ENCODE peak calls at places on chromosomes 11 and 22, in six cellular contexts. One of them, this sample, is unnamed.

GRCh38 chr11:44178381-44178780 is 82.9 kb downstream of the EXT2 start:
- DNase-seq in endothelial cell of umbilical vein: no peak
- DNase-seq in mucosa of descending colon: no peak
- DNase-seq in mesenchymal stem cell: peak; percentile 69
- DNase-seq in GM23338: peak; percentile 61
- DNase-seq in esophagus squamous epithelium: no peak
- DNase-seq in this sample: no peak

GRCh38 chr22:37406836-37407235 is 20.4 kb downstream of the ELFN2 start:
- DNase-seq in mesenchymal stem cell: no peak
- DNase-seq in endothelial cell of umbilical vein: no peak
- DNase-seq in GM23338: no peak
- DNase-seq in esophagus squamous epithelium: no peak
- DNase-seq in mucosa of descending colon: no peak
- DNase-seq in this sample: no peak

GRCh38 chr22:30733081-30733680 is 38.5 kb downstream of the OSBP2 start:
- DNase-seq in GM23338: no peak
- DNase-seq in endothelial cell of umbilical vein: peak; percentile 72
- DNase-seq in esophagus squamous epithelium: no peak
- DNase-seq in mesenchymal stem cell: no peak
- DNase-seq in mucosa of descending colon: no peak
- DNase-seq in this sample: no peak

GRCh38 chr11:68127791-68128681 is 6.8 kb upstream of the CHKA start:
- DNase-seq in mesenchymal stem cell: peak; percentile 83
- DNase-seq in endothelial cell of umbilical vein: peak; percentile 78
- DNase-seq in mucosa of descending colon: peak; percentile 74
- DNase-seq in esophagus squamous epithelium: no peak
- DNase-seq in GM23338: peak; percentile 98
- DNase-seq in this sample: no peak

GRCh38 chr22:39999144-39999757 is 4.5 kb downstream of the FAM83F start:
- DNase-seq in endothelial cell of umbilical vein: no peak
- DNase-seq in GM23338: no peak
- DNase-seq in esophagus squamous epithelium: no peak
- DNase-seq in mesenchymal stem cell: peak; percentile 96
- DNase-seq in mucosa of descending colon: peak; percentile 69
- DNase-seq in this sample: no peak

GRCh38 chr11:126312903-126313460 is 9.1 kb downstream of the DCPS start:
- DNase-seq in endothelial cell of umbilical vein: no peak
- DNase-seq in mesenchymal stem cell: no peak
- DNase-seq in GM23338: no peak
- DNase-seq in esophagus squamous epithelium: no peak
- DNase-seq in mucosa of descending colon: peak; percentile 39
- DNase-seq in this sample: no peak

GRCh38 chr22:24402460-24403192 is 24.8 kb upstream of the ADORA2A start:
- DNase-seq in esophagus squamous epithelium: no peak
- DNase-seq in mesenchymal stem cell: peak; percentile 94
- DNase-seq in GM23338: no peak
- DNase-seq in endothelial cell of umbilical vein: peak; percentile 97
- DNase-seq in mucosa of descending colon: peak; percentile 70
- DNase-seq in this sample: peak; percentile 27

GRCh38 chr11:100895449-100895848 is 208.4 kb downstream of the ARHGAP42 start:
- DNase-seq in GM23338: no peak
- DNase-seq in mucosa of descending colon: no peak
- DNase-seq in mesenchymal stem cell: no peak
- DNase-seq in esophagus squamous epithelium: no peak
- DNase-seq in endothelial cell of umbilical vein: no peak
- DNase-seq in this sample: no peak

DNA sequence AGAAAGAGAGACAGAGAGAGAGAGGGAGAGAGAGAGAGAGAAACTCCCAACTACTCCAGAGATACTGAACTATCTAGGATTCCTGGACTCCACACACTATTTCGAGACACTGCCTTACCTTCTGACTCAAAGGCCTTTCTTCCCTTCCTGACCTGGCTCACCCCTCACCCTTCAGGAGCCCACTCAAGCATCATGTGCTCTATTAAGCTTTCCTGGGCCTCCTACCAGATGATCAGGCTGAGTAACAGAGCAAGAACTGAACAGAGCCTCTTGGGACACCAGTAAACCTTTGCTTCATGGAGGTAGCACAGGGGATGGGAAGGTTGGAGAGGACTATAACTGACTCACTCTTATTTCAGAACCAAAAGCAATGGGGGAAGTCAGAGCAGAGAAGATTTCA is 31.4 kb downstream of the PLEKHA7 start:
- DNase-seq in endothelial cell of umbilical vein: no peak
- DNase-seq in mucosa of descending colon: no peak
- DNase-seq in mesenchymal stem cell: no peak
- DNase-seq in GM23338: no peak
- DNase-seq in esophagus squamous epithelium: no peak
- DNase-seq in this sample: no peak
- H3K4me3 ChIP-seq in endothelial cell of umbilical vein: no peak overlapping the region
- H3K4me3 ChIP-seq in mucosa of descending colon: no peak overlapping the region
- H3K4me3 ChIP-seq in mesenchymal stem cell: no peak overlapping the region
- H3K4me3 ChIP-seq in GM23338: no peak overlapping the region
- H3K4me3 ChIP-seq in esophagus squamous epithelium: no peak overlapping the region
- H3K4me3 ChIP-seq in this sample: no peak overlapping the region

DNA sequence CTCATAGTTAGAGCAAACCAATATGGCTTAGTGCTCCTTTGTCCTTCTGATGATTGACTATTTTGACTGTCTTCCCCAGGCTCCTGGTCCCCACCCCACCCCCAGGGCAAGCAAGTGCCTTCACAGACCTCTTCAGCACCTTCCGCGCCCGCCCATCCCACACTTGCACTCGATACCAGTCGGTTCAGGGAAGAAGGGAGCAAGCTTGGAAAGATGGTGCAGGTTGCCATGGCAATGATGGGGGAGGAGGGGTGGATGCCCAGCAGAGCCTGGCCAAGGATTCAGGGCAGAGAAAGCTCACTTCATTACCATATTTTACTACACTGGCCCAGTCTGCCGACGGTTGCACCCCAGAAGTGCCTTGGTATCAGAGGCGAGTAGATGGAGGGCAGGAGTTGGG is 2.2 kb downstream of the TMEM132A start:
- DNase-seq in GM23338: no peak
- DNase-seq in mesenchymal stem cell: no peak
- DNase-seq in endothelial cell of umbilical vein: no peak
- DNase-seq in mucosa of descending colon: no peak
- DNase-seq in esophagus squamous epithelium: no peak
- DNase-seq in this sample: no peak
- H3K4me3 ChIP-seq in GM23338: no peak overlapping the region
- H3K4me3 ChIP-seq in mesenchymal stem cell: no peak overlapping the region
- H3K4me3 ChIP-seq in endothelial cell of umbilical vein: no peak overlapping the region
- H3K4me3 ChIP-seq in mucosa of descending colon: no peak overlapping the region
- H3K4me3 ChIP-seq in esophagus squamous epithelium: no peak overlapping the region
- H3K4me3 ChIP-seq in this sample: no peak overlapping the region

GRCh38 chr11:122097419-122098001 is 18.5 kb downstream of the BLID start:
- DNase-seq in esophagus squamous epithelium: no peak
- DNase-seq in mucosa of descending colon: no peak
- DNase-seq in mesenchymal stem cell: peak; percentile 59
- DNase-seq in GM23338: peak; percentile 26
- DNase-seq in endothelial cell of umbilical vein: no peak
- DNase-seq in this sample: no peak
- H3K4me3 ChIP-seq in esophagus squamous epithelium: peak overlapping the region; percentile 69
- H3K4me3 ChIP-seq in mucosa of descending colon: no peak overlapping the region
- H3K4me3 ChIP-seq in mesenchymal stem cell: no peak overlapping the region
- H3K4me3 ChIP-seq in GM23338: no peak overlapping the region
- H3K4me3 ChIP-seq in endothelial cell of umbilical vein: peak overlapping the region; percentile 69
- H3K4me3 ChIP-seq in this sample: no peak overlapping the region

GRCh38 chr11:41786087-41786486 is 326.6 kb upstream of the LRRC4C start:
- DNase-seq in GM23338: no peak
- DNase-seq in endothelial cell of umbilical vein: no peak
- DNase-seq in esophagus squamous epithelium: no peak
- DNase-seq in mucosa of descending colon: no peak
- DNase-seq in mesenchymal stem cell: peak; percentile 34
- DNase-seq in this sample: no peak
- H3K4me3 ChIP-seq in GM23338: no peak overlapping the region
- H3K4me3 ChIP-seq in endothelial cell of umbilical vein: no peak overlapping the region
- H3K4me3 ChIP-seq in esophagus squamous epithelium: no peak overlapping the region
- H3K4me3 ChIP-seq in mucosa of descending colon: no peak overlapping the region
- H3K4me3 ChIP-seq in mesenchymal stem cell: no peak overlapping the region
- H3K4me3 ChIP-seq in this sample: no peak overlapping the region

DNA sequence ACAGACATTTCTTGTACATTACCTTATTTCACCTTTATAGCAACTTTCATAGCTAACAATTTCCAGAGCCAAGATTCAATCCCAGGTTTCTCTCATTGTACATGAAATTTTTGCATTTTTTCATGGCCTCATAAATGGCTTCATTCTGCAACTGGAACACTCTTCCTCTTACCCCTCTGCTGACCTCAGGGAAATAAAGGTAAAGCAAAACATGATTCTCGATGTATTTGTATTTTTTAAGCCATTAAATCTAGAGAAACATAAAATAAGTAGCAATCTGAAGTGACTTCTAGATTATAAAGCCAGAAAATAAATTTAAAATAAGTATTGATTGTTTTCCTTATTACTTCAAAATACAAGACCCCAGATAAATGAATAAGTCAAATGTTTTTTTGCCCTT is at the start of gene OR5T2:
- DNase-seq in endothelial cell of umbilical vein: no peak
- DNase-seq in mesenchymal stem cell: no peak
- DNase-seq in mucosa of descending colon: no peak
- DNase-seq in esophagus squamous epithelium: no peak
- DNase-seq in GM23338: no peak
- DNase-seq in this sample: no peak
- H3K4me3 ChIP-seq in endothelial cell of umbilical vein: no peak within 1 kb of the TSS
- H3K4me3 ChIP-seq in mesenchymal stem cell: no peak within 1 kb of the TSS
- H3K4me3 ChIP-seq in mucosa of descending colon: no peak within 1 kb of the TSS
- H3K4me3 ChIP-seq in esophagus squamous epithelium: no peak within 1 kb of the TSS
- H3K4me3 ChIP-seq in GM23338: no peak within 1 kb of the TSS
- H3K4me3 ChIP-seq in this sample: no peak within 1 kb of the TSS

DNA sequence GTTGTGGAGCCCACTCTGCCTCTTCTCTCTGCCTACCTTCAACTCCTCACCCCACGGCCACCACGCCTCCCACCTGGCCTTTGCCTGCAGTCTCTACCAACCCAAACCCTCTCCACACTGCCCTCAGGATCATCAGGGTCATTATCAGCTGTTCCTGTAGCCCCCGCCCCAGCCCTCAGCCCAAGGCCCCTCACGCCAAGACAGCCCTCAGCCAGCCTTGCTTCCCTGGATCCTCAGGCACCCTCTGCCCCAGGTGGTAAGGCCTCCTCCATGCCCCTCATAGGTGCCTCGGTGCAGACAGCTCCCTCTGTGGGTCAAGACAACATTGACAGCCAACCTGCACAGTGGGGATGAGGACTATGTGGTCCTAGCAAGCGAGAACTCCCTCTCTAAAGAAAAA is 1.7 kb downstream of the SBF1 start:
- DNase-seq in mucosa of descending colon: no peak
- DNase-seq in mesenchymal stem cell: no peak
- DNase-seq in GM23338: peak; percentile 57
- DNase-seq in esophagus squamous epithelium: no peak
- DNase-seq in endothelial cell of umbilical vein: no peak
- DNase-seq in this sample: no peak
- H3K4me3 ChIP-seq in mucosa of descending colon: no peak overlapping the region
- H3K4me3 ChIP-seq in mesenchymal stem cell: no peak overlapping the region
- H3K4me3 ChIP-seq in GM23338: no peak overlapping the region
- H3K4me3 ChIP-seq in esophagus squamous epithelium: peak overlapping the region; percentile 84
- H3K4me3 ChIP-seq in endothelial cell of umbilical vein: no peak overlapping the region
- H3K4me3 ChIP-seq in this sample: no peak overlapping the region

DNA sequence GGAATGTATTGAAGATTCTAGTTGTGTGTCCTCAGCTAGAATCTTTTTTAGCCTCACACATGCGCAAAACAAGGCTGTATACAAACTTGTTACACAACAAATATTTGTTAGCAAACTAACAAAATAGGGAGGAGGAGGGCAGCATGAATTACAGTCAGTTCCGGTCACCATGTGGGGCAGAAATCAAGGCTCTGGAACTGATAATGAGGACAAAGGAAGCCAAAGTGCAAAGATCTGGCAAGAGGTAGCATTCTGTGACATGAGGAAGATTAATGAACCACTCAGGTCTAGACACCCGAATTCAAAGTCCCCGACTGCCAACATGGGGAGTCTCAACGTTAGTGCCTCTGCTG is 1.9 kb downstream of the SUN2 start:
- DNase-seq in mucosa of descending colon: no peak
- DNase-seq in esophagus squamous epithelium: no peak
- DNase-seq in mesenchymal stem cell: no peak
- DNase-seq in endothelial cell of umbilical vein: no peak
- DNase-seq in GM23338: no peak
- DNase-seq in this sample: no peak
- H3K4me3 ChIP-seq in mucosa of descending colon: no peak overlapping the region
- H3K4me3 ChIP-seq in esophagus squamous epithelium: peak overlapping the region; percentile 79
- H3K4me3 ChIP-seq in mesenchymal stem cell: no peak overlapping the region
- H3K4me3 ChIP-seq in endothelial cell of umbilical vein: no peak overlapping the region
- H3K4me3 ChIP-seq in GM23338: peak overlapping the region; percentile 77
- H3K4me3 ChIP-seq in this sample: peak overlapping the region; percentile 86

GRCh38 chr11:76666830-76667229 is 3.7 kb downstream of the LRRC32 start:
- DNase-seq in esophagus squamous epithelium: no peak
- DNase-seq in mucosa of descending colon: no peak
- DNase-seq in GM23338: no peak
- DNase-seq in endothelial cell of umbilical vein: no peak
- DNase-seq in mesenchymal stem cell: no peak
- DNase-seq in this sample: no peak

GRCh38 chr11:76667271-76667818 is 3.2 kb downstream of the LRRC32 start:
- DNase-seq in mucosa of descending colon: no peak
- DNase-seq in mesenchymal stem cell: no peak
- DNase-seq in endothelial cell of umbilical vein: no peak
- DNase-seq in esophagus squamous epithelium: no peak
- DNase-seq in GM23338: no peak
- DNase-seq in this sample: no peak

GRCh38 chr11:76667856-76668255 is 2.7 kb downstream of the LRRC32 start:
- DNase-seq in GM23338: no peak
- DNase-seq in mesenchymal stem cell: no peak
- DNase-seq in mucosa of descending colon: no peak
- DNase-seq in endothelial cell of umbilical vein: no peak
- DNase-seq in esophagus squamous epithelium: no peak
- DNase-seq in this sample: no peak

GRCh38 chr11:76669901-76670474 is 559 bp downstream of the LRRC32 start:
- DNase-seq in endothelial cell of umbilical vein: peak; percentile 77
- DNase-seq in mucosa of descending colon: no peak
- DNase-seq in mesenchymal stem cell: peak; percentile 80
- DNase-seq in GM23338: peak; percentile 36
- DNase-seq in esophagus squamous epithelium: no peak
- DNase-seq in this sample: no peak

GRCh38 chr11:76668362-76669155 is 2.0 kb downstream of the LRRC32 start:
- DNase-seq in mucosa of descending colon: peak; percentile 18
- DNase-seq in esophagus squamous epithelium: no peak
- DNase-seq in mesenchymal stem cell: no peak
- DNase-seq in endothelial cell of umbilical vein: peak; percentile 68
- DNase-seq in GM23338: no peak
- DNase-seq in this sample: no peak
- H3K4me3 ChIP-seq in mucosa of descending colon: no peak overlapping the region
- H3K4me3 ChIP-seq in esophagus squamous epithelium: peak overlapping the region; percentile 77
- H3K4me3 ChIP-seq in mesenchymal stem cell: no peak overlapping the region
- H3K4me3 ChIP-seq in endothelial cell of umbilical vein: peak overlapping the region; percentile 67
- H3K4me3 ChIP-seq in GM23338: no peak overlapping the region
- H3K4me3 ChIP-seq in this sample: no peak overlapping the region

DNA sequence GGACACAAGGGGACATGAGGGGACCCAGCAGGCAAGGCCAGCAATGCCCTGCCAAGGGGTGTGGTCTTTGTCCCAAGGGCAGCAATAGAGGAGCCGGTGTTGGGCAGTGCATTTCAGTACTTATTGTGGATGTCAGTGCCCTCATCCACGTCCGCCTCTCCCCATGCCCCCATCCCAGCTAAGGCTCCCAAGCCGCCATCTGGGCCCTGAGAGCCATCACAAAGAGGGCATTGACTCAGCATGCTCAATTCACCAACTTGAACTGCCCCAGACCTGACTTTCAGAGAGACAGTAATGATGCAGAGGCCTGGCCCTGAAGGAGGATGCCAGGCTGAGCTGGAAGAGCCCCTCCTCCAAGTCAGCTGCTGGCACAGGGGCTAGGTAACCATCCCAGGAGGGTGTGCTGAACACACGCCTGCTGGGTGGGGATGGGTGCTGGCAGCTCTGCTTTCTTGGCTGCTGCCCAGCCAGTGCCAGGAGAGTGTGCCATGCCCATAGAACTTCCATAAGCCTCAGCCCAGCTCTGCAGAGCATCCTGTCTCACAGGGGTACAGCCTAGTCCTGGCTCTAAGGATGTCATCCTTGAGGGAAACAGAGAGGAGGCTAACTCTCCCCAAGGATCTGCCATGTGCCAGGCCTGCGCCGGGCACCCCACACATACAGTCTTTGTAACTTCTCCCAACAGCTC is 46.5 kb downstream of the PDE2A start:
- DNase-seq in mucosa of descending colon: no peak
- DNase-seq in endothelial cell of umbilical vein: no peak
- DNase-seq in GM23338: no peak
- DNase-seq in mesenchymal stem cell: no peak
- DNase-seq in esophagus squamous epithelium: no peak
- DNase-seq in this sample: no peak
- H3K4me3 ChIP-seq in mucosa of descending colon: no peak overlapping the region
- H3K4me3 ChIP-seq in endothelial cell of umbilical vein: no peak overlapping the region
- H3K4me3 ChIP-seq in GM23338: no peak overlapping the region
- H3K4me3 ChIP-seq in mesenchymal stem cell: no peak overlapping the region
- H3K4me3 ChIP-seq in esophagus squamous epithelium: no peak overlapping the region
- H3K4me3 ChIP-seq in this sample: no peak overlapping the region

This sample was measured in GM12864.